ENCODE peak calls at places on chromosome 5, in ten cellular contexts. R is activated CD4-positive, CD25-positive, alpha-beta regulatory T cell; M is MCF 10A; K is activated CD4-positive, alpha-beta T cell treated with anti-CD3 and anti-CD28 coated beads for 48 hours; D is stimulated activated CD8-positive, alpha-beta memory T cell treated with anti-CD3 and anti-CD28 coated beads, Interleukin-12 subunit alpha, Interleukin-12 subunit beta, amount 100 ng/mL, for 4 hours; W is IMR-90; Y is CD4-positive, CD25-positive, alpha-beta regulatory T cell; F is left lobe of liver; Q is hypothalamus; O is fibroblast of lung. T is an unnamed sample.

GRCh38 chr5:55356896-55357295 is 49.1 kb downstream of the MTREX start:
- DNase-seq in M (no peak), W (no peak), D (no peak), K (no peak), R (no peak), Y (no peak), Q (no peak), F (no peak), O (no peak), T (no peak)

GRCh38 chr5:22625451-22625850 is 227.7 kb downstream of the CDH12 start:
- DNase-seq in W (no peak), Q (no peak), D (no peak), K (no peak), O (no peak), R (no peak), F (no peak), M (no peak), Y (no peak), T (no peak)

GRCh38 chr5:56659991-56660390 is 155.4 kb upstream of the MAP3K1 start:
- DNase-seq in M (no peak), D (no peak), W (no peak), K (no peak), F (no peak), R (no peak), Y (no peak), O (no peak), Q (peak; percentile 34), T (no peak)

GRCh38 chr5:74017112-74017511 is 391.1 kb downstream of the ARHGEF28 start:
- DNase-seq in R (no peak), Q (no peak), W (no peak), K (no peak), O (no peak), M (peak; percentile 82), F (no peak), Y (no peak), D (no peak), T (no peak)

GRCh38 chr5:144487207-144487606 is 316.5 kb downstream of the KCTD16 start:
- DNase-seq in Q (no peak), W (no peak), F (no peak), D (no peak), R (no peak), K (no peak), Y (no peak), O (peak; percentile 11), M (peak; percentile 29), T (no peak)

GRCh38 chr5:180097163-180097894 is 25.8 kb upstream of the RNF130 start:
- DNase-seq in Q (no peak), R (no peak), W (no peak), K (no peak), M (no peak), O (no peak), D (no peak), F (no peak), Y (no peak), T (no peak)

GRCh38 chr5:41334758-41335157 is 121.4 kb upstream of the C6 start:
- DNase-seq in M (peak; percentile 23), K (no peak), Q (no peak), Y (no peak), W (peak; percentile 36), R (no peak), O (peak; percentile 29), D (no peak), F (no peak), T (peak; percentile 21)

GRCh38 chr5:175700991-175701390 is 43.1 kb downstream of the HRH2 start:
- DNase-seq in R (no peak), Q (no peak), D (no peak), K (no peak), O (no peak), F (peak; percentile 22), Y (peak; percentile 14), W (no peak), M (peak; percentile 57), T (no peak)

GRCh38 chr5:142327111-142327842 is 2.5 kb upstream of the SPRY4 start:
- DNase-seq in M (peak; percentile 65), O (peak; percentile 84), D (no peak), W (peak; percentile 84), Q (no peak), F (no peak), R (no peak), K (no peak), Y (no peak), T (peak; percentile 76)

GRCh38 chr5:32600057-32600622 is 14.8 kb downstream of the SUB1 start:
- DNase-seq in M (peak; percentile 76), Y (no peak), W (peak; percentile 86), K (no peak), Q (no peak), R (no peak), D (no peak), O (peak; percentile 89), F (no peak), T (peak; percentile 61)

GRCh38 chr5:176132471-176133288 is 105.5 kb upstream of the SIMC1 start:
- DNase-seq in W (no peak), K (no peak), D (no peak), Y (no peak), M (no peak), F (no peak), O (no peak), R (no peak), Q (no peak), T (no peak)

GRCh38 chr5:82804151-82804690 is 273.0 kb downstream of the TMEM167A start:
- DNase-seq in R (no peak), M (no peak), Q (no peak), W (no peak), Y (no peak), F (no peak), K (no peak), O (no peak), D (no peak), T (no peak)

GRCh38 chr5:113199122-113199905 is 222.7 kb downstream of the DCP2 start:
- DNase-seq in Y (no peak), W (peak; percentile 86), F (no peak), O (peak; percentile 78), M (peak; percentile 68), R (no peak), D (no peak), Q (no peak), K (no peak), T (peak; percentile 63)

GRCh38 chr5:133347039-133347438 is 265.3 kb downstream of the FSTL4 start:
- DNase-seq in W (no peak), K (no peak), R (no peak), O (no peak), F (no peak), Q (no peak), D (no peak), M (peak; percentile 36), Y (no peak), T (no peak)

GRCh38 chr5:473344-474192 is 30.6 kb downstream of the EXOC3 start:
- DNase-seq in K (peak; percentile 45), Q (no peak), F (no peak), O (peak; percentile 28), M (peak; percentile 32), Y (peak; percentile 47), D (no peak), R (peak; percentile 21), W (peak; percentile 34), T (peak; percentile 37)

GRCh38 chr5:61505281-61505680 is 173.2 kb downstream of the ZSWIM6 start:
- DNase-seq in O (no peak), K (no peak), W (no peak), Y (no peak), R (no peak), F (no peak), Q (no peak), M (no peak), D (no peak), T (no peak)

GRCh38 chr5:74556631-74557595 is 83.6 kb downstream of the ENC1 start:
- DNase-seq in K (no peak), R (no peak), F (no peak), Y (no peak), O (no peak), M (peak; percentile 67), D (no peak), Q (no peak), W (peak; percentile 48), T (peak; percentile 61)

GRCh38 chr5:45521067-45521466 is 175.1 kb downstream of the HCN1 start:
- DNase-seq in Y (no peak), W (peak; percentile 1), Q (no peak), K (peak; percentile 2), R (no peak), O (peak; percentile 21), M (peak; percentile 74), F (peak; percentile 47), D (no peak), T (peak; percentile 1)

GRCh38 chr5:59496524-59497134 is 396.9 kb downstream of the PDE4D start:
- DNase-seq in Y (peak; percentile 5), O (peak; percentile 15), F (no peak), K (peak; percentile 16), M (peak; percentile 38), R (no peak), W (peak; percentile 5), Q (no peak), D (no peak), T (peak; percentile 37)

GRCh38 chr5:154813736-154814135 is 36.7 kb downstream of the FAXDC2 start:
- DNase-seq in Q (no peak), O (no peak), K (no peak), W (no peak), M (no peak), D (peak; percentile 13), Y (peak; percentile 56), R (no peak), F (no peak), T (no peak)

GRCh38 chr5:154653764-154654483 is 101.3 kb upstream of the LARP1 start:
- DNase-seq in R (no peak), W (no peak), F (peak; percentile 46), K (no peak), Q (no peak), M (no peak), D (no peak), O (no peak), Y (no peak), T (no peak)

GRCh38 chr5:131794596-131794995 is 2.2 kb downstream of the FNIP1 start:
- DNase-seq in K (no peak), D (no peak), F (no peak), M (no peak), R (no peak), W (no peak), O (no peak), Y (no peak), Q (no peak), T (no peak)

T was measured in fibroblast of villous mesenchyme.